ENCODE peak calls at places on chromosome 19, in ten cellular contexts. C, P, D, H, S, X, L, K, O and Y are unnamed samples. For H3K4me1, the result is how much of the 10 kb centered on the place peaks cover.

GRCh38 chr19:6066661-6067646 is 43.3 kb downstream of the RFX2 start:
- DNase-seq in C (peak), P (peak), D (peak), H (peak), S (peak), X (peak), L (peak), K (peak), O (no peak), Y (no peak)

GRCh38 chr19:11421607-11422098 is 2.5 kb upstream of the RGL3 start:
- DNase-seq in C (peak), P (no peak), D (peak), H (peak), S (peak), X (peak), L (peak), K (peak), O (peak), Y (peak)

GRCh38 chr19:46648961-46649960 is 11.7 kb downstream of the DACT3 start:
- DNase-seq in C (no peak), P (no peak), D (no peak), H (no peak), S (no peak), X (no peak), L (no peak), K (no peak), O (peak), Y (no peak)

GRCh38 chr19:7658219-7658686 is 10.6 kb upstream of the RETN start:
- DNase-seq in C (no peak), P (no peak), D (no peak), H (no peak), S (no peak), X (no peak), L (no peak), K (no peak), O (no peak), Y (no peak)

GRCh38 chr19:2291185-2291751 is 9.3 kb upstream of the PEAK3 start:
- DNase-seq in C (no peak), P (peak), D (no peak), H (no peak), S (no peak), X (peak), L (no peak), K (no peak), O (peak), Y (no peak)

GRCh38 chr19:1091544-1092175 is 3.5 kb downstream of the POLR2E start:
- DNase-seq in C (no peak), P (no peak), D (no peak), H (no peak), S (no peak), X (no peak), L (no peak), K (no peak), O (peak), Y (no peak)

GRCh38 chr19:7868326-7868670 is 5.9 kb downstream of the PRR36 start:
- DNase-seq in C (no peak), P (no peak), D (no peak), H (peak), S (no peak), X (no peak), L (no peak), K (no peak), O (no peak), Y (no peak)

GRCh38 chr19:5293607-5294089 is 47.0 kb downstream of the PTPRS start:
- DNase-seq in C (no peak), P (peak), D (peak), H (no peak), S (no peak), X (peak), L (no peak), K (no peak), O (peak), Y (no peak)

GRCh38 chr19:24074720-24075119 is 12.3 kb upstream of the ZNF254 start:
- DNase-seq in C (no peak), P (no peak), D (no peak), H (no peak), S (no peak), X (no peak), L (no peak), K (no peak), O (no peak), Y (no peak)

GRCh38 chr19:1846517-1847205 is 1.6 kb downstream of the REXO1 start:
- DNase-seq in C (no peak), P (no peak), D (no peak), H (no peak), S (no peak), X (no peak), L (no peak), K (no peak), O (no peak), Y (no peak)

GRCh38 chr19:49114630-49115363 is 627 bp downstream of the LIN7B start:
- DNase-seq in C (peak), P (peak), D (peak), H (no peak), S (peak), X (peak), L (peak), K (peak), O (peak), Y (peak)

GRCh38 chr19:10122066-10122465 is 2.4 kb upstream of the EIF3G start:
- DNase-seq in C (no peak), P (no peak), D (no peak), H (no peak), S (peak), X (no peak), L (no peak), K (no peak), O (no peak), Y (no peak)

GRCh38 chr19:590396-590745 is 690 bp downstream of the HCN2 start:
- DNase-seq in C (no peak), P (no peak), D (no peak), H (no peak), S (no peak), X (peak), L (no peak), K (no peak), O (peak), Y (no peak)

GRCh38 chr19:3683405-3683865 is 16.8 kb downstream of the PIP5K1C start:
- DNase-seq in C (no peak), P (no peak), D (peak), H (no peak), S (no peak), X (no peak), L (no peak), K (peak), O (no peak), Y (no peak)

GRCh38 chr19:48615145-48616040 is 517 bp upstream of the FAM83E start:
- DNase-seq in C (no peak), P (no peak), D (no peak), H (no peak), S (peak), X (no peak), L (peak), K (no peak), O (peak), Y (no peak)

GRCh38 chr19:50808856-50809255 is 14.7 kb downstream of the KLK1 start:
- DNase-seq in C (no peak), P (no peak), D (no peak), H (no peak), S (no peak), X (no peak), L (no peak), K (no peak), O (no peak), Y (no peak)

GRCh38 chr19:50801107-50801506 is 10.9 kb downstream of the ACP4 start:
- DNase-seq in C (no peak), P (no peak), D (no peak), H (no peak), S (no peak), X (peak), L (no peak), K (no peak), O (no peak), Y (no peak)

GRCh38 chr19:50803633-50804419 is 13.6 kb downstream of the ACP4 start:
- DNase-seq in C (no peak), P (no peak), D (peak), H (no peak), S (no peak), X (peak), L (no peak), K (no peak), O (peak), Y (no peak)

GRCh38 chr19:50798943-50799851 is 9.0 kb downstream of the ACP4 start:
- DNase-seq in C (no peak), P (no peak), D (no peak), H (no peak), S (no peak), X (peak), L (no peak), K (no peak), O (no peak), Y (no peak)

GRCh38 chr19:50804420-50805272 is 14.4 kb downstream of the ACP4 start:
- DNase-seq in C (peak), P (peak), D (peak), H (peak), S (peak), X (peak), L (peak), K (peak), O (peak), Y (peak)
- H3K27ac ChIP-seq in C (peak), P (peak), D (peak), H (peak), S (peak), X (peak), L (peak), K (peak), O (peak), Y (peak)

GRCh38 chr19:18481505-18482222 is 40.2 kb downstream of the ELL start:
- DNase-seq in C (no peak), P (no peak), D (no peak), H (no peak), S (no peak), X (no peak), L (no peak), K (no peak), O (no peak), Y (no peak)
- H3K4me1 ChIP-seq in C (under half), P (under half), D (under half), H (under half), S (under half), X (under half), L (under half), K (half or more), O (half or more), Y (half or more)

GRCh38 chr19:35693422-35693821 is 10.9 kb upstream of the ZBTB32 start:
- DNase-seq in C (no peak), P (no peak), D (no peak), H (no peak), S (no peak), X (no peak), L (no peak), K (no peak), O (no peak), Y (no peak)
- H3K27ac ChIP-seq in C (no peak), P (no peak), D (no peak), H (no peak), S (no peak), X (no peak), L (no peak), K (no peak), O (no peak), Y (no peak)

GRCh38 chr19:16281743-16282142 is 42.9 kb upstream of the KLF2 start:
- DNase-seq in C (no peak), P (no peak), D (no peak), H (no peak), S (no peak), X (no peak), L (no peak), K (no peak), O (no peak), Y (no peak)
- H3K4me1 ChIP-seq in C (under half), P (under half), D (under half), H (under half), S (under half), X (under half), L (under half), K (half or more), O (half or more), Y (under half)

DNA sequence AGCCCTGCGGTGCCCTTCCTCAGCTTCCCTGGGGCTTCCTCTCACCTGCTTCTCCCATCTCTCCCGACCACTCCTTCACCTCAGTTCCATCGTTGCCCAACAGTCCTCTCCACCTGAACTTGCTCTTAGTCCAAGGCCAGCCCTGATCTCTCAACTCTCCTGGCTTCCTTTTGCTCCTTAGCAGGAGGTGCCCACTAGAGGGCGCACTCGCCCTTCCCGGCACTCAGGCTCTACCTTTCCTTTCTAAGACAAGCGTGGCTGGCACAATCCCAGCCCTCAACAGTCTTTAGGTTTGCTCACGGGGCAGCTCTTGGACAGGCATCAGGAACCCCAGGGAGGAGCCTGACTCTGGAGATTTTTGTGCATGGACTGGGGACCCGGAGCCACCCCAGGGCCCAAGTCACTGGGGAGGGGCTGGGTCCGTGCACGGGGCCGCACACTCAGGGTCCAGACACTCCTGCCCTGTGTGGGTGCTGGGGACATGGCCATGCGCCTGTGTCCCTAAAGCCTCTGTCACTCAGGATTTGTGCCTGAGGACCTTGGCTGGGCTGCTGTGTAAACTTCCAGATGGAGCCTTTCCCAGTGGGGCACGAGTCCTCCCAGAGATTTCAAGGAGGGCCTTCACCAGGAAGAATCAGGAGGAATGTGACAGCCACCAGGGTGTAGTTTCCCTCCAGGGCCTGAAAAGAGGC is 12.1 kb upstream of the CEACAM8 start:
- DNase-seq in C (peak), P (peak), D (peak), H (peak), S (no peak), X (peak), L (peak), K (peak), O (peak), Y (no peak)
- H3K27ac ChIP-seq in C (no peak), P (no peak), D (no peak), H (no peak), S (no peak), X (no peak), L (no peak), K (no peak), O (no peak), Y (no peak)

GRCh38 chr19:41299046-41299754 is 10.8 kb upstream of the CCDC97 start:
- DNase-seq in C (no peak), P (no peak), D (no peak), H (no peak), S (peak), X (no peak), L (no peak), K (no peak), O (no peak), Y (no peak)
- H3K4me1 ChIP-seq in C (under half), P (under half), D (half or more), H (under half), S (under half), X (under half), L (under half), K (half or more), O (half or more), Y (half or more)

GRCh38 chr19:17719730-17720486 is 628 bp downstream of the MAP1S start:
- DNase-seq in C (peak), P (no peak), D (peak), H (no peak), S (no peak), X (peak), L (peak), K (no peak), O (peak), Y (peak)

GRCh38 chr19:17722655-17723240 is 3.5 kb downstream of the MAP1S start:
- DNase-seq in C (no peak), P (no peak), D (no peak), H (no peak), S (no peak), X (no peak), L (no peak), K (no peak), O (peak), Y (no peak)

GRCh38 chr19:17718988-17719711 is at the start of gene MAP1S:
- DNase-seq in C (peak), P (peak), D (peak), H (peak), S (peak), X (peak), L (peak), K (peak), O (peak), Y (peak)

GRCh38 chr19:17720487-17720839 is 1.2 kb downstream of the MAP1S start:
- DNase-seq in C (no peak), P (no peak), D (no peak), H (no peak), S (no peak), X (no peak), L (no peak), K (no peak), O (no peak), Y (no peak)

GRCh38 chr19:17721821-17722220 is 2.5 kb downstream of the MAP1S start:
- DNase-seq in C (no peak), P (no peak), D (peak), H (no peak), S (no peak), X (no peak), L (no peak), K (peak), O (no peak), Y (no peak)
- H3K27ac ChIP-seq in C (no peak), P (no peak), D (no peak), H (peak), S (no peak), X (no peak), L (no peak), K (peak), O (peak), Y (no peak)

GRCh38 chr19:14562660-14563589 is 8.9 kb downstream of the NDUFB7 start:
- DNase-seq in C (no peak), P (no peak), D (peak), H (no peak), S (no peak), X (peak), L (no peak), K (no peak), O (peak), Y (no peak)
- H3K4me1 ChIP-seq in C (under half), P (under half), D (under half), H (under half), S (under half), X (under half), L (under half), K (under half), O (under half), Y (under half)

DNA sequence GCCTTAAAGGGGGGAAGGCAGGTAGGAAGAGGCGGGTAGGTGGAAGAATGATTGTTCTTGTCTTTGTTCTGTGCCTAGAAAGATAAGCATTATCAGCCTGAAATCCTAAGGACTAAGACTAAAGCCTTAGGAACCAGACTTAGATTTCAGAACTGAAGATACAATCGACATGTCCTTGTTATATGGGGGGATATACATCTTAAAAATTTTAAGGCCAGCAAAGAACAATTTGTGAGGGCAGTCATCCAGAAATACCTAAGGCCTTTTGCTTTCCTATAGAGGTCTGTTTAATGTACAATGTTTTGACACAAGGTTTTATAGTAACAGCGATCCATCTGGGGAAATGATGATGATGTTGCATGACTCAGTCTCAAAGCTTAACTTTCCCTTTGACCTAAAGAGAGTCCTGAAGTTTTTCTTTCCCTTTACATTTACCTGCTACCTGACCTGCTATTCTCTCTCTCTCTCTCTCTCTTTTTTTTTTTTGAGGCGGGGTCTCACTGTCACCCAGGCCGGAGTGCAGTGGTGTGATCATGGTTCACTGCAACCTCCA is 20.2 kb upstream of the CEACAM6 start:
- DNase-seq in C (no peak), P (no peak), D (no peak), H (no peak), S (no peak), X (no peak), L (no peak), K (no peak), O (no peak), Y (no peak)
- H3K27ac ChIP-seq in C (no peak), P (no peak), D (no peak), H (no peak), S (no peak), X (no peak), L (peak), K (no peak), O (peak), Y (no peak)

DNA sequence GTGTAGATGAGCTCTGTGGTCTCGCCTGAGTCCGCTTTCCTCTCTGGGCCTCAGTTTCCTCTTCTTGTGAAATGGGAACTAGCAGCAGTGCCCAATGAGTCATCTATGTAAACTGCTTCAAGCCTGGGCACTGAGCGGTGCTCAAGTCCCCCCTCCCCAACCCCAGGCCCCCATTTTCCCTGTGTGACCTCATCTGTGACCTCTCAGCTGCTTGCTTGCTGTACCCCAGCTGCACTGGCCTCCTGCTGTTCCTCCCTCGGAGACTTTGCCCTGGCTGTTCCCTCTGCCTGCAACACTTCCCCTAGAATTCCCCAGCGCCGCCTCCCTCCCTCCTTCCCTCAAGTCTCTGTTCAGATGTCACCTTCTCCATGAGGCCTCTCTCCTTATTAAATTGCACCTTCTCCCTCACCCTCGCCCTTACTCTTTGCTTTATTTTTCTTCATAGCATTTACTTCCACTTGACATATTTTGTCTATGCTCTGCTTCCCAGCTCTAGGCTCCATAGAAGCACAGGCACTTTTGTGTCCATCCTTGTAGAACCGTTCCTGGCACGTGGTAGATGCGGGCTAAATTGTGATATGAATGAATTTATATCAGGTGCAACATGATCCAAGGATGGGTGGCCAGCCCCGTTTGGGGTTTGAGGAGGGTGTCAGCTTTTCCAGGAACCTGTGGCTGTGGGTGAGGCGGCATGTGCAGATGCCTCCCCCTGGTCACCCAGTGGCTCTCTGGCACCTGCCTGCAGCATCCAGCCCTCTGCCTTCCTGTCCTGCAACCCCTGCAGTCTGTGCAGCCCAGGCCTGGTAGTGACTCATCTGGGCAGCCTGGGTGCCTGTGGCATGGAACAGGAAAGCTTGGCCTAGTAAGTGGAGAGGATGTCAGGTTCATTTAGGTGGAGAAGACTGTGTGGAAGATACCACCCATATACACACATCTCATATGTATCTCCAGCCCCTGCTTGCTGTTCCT is 26.3 kb downstream of the SIPA1L3 start:
- DNase-seq in C (peak), P (no peak), D (no peak), H (peak), S (no peak), X (peak), L (peak), K (no peak), O (no peak), Y (no peak)
- H3K4me1 ChIP-seq in C (under half), P (under half), D (under half), H (half or more), S (under half), X (under half), L (under half), K (under half), O (under half), Y (under half)